ENCODE peak calls at places on chromosomes 3 and 15, in six cellular contexts. T, Q, J, K, S and P are unnamed samples.

GRCh38 chr15:68113273-68113672 is 59.2 kb downstream of the PIAS1 start:
- DNase-seq in T (peak), Q (no peak), J (peak), K (no peak), S (no peak), P (no peak)

GRCh38 chr15:39432935-39433334 is 147.9 kb upstream of the THBS1 start:
- DNase-seq in T (no peak), Q (no peak), J (no peak), K (no peak), S (no peak), P (no peak)

GRCh38 chr3:136473716-136474326 is 223.7 kb downstream of the PCCB start:
- DNase-seq in T (no peak), Q (no peak), J (no peak), K (no peak), S (no peak), P (no peak)

GRCh38 chr3:159884661-159885402 is 103.8 kb upstream of the IL12A start:
- DNase-seq in T (peak), Q (no peak), J (peak), K (no peak), S (peak), P (no peak)

GRCh38 chr3:183259087-183259486 is 6.0 kb downstream of the B3GNT5 start:
- DNase-seq in T (no peak), Q (no peak), J (no peak), K (no peak), S (no peak), P (no peak)

GRCh38 chr3:108219336-108219735 is 2.9 kb downstream of the IFT57 start:
- DNase-seq in T (no peak), Q (no peak), J (no peak), K (no peak), S (no peak), P (no peak)

GRCh38 chr3:125461896-125462295 is 58.1 kb downstream of the SNX4 start:
- DNase-seq in T (no peak), Q (no peak), J (no peak), K (no peak), S (no peak), P (no peak)

GRCh38 chr15:57806003-57806402 is 99.5 kb downstream of the POLR2M start:
- DNase-seq in T (peak), Q (no peak), J (no peak), K (no peak), S (no peak), P (no peak)

GRCh38 chr3:29186131-29186599 is 94.7 kb upstream of the RBMS3 start:
- DNase-seq in T (no peak), Q (no peak), J (no peak), K (no peak), S (no peak), P (no peak)

GRCh38 chr3:60017631-60018030 is 967.8 kb upstream of the CFAP20DC start:
- DNase-seq in T (no peak), Q (no peak), J (no peak), K (peak), S (no peak), P (no peak)

GRCh38 chr3:9793161-9793781 is 389 bp downstream of the ARPC4 start:
- DNase-seq in T (peak), Q (no peak), J (peak), K (no peak), S (peak), P (peak)
- TF ChIP-seq GABPA in T (no peak), Q (no peak), J (no peak), K (no peak), S (peak), P (peak)

GRCh38 chr15:31226011-31226410 is 100.6 kb upstream of the KLF13 start:
- DNase-seq in T (no peak), Q (no peak), J (no peak), K (no peak), S (no peak), P (no peak)

GRCh38 chr15:31222769-31223345 is 103.8 kb upstream of the KLF13 start:
- DNase-seq in T (no peak), Q (no peak), J (no peak), K (no peak), S (no peak), P (peak)

GRCh38 chr15:31223478-31224350 is 102.9 kb upstream of the KLF13 start:
- DNase-seq in T (no peak), Q (no peak), J (no peak), K (no peak), S (no peak), P (no peak)

GRCh38 chr15:31225356-31225955 is 101.2 kb upstream of the KLF13 start:
- DNase-seq in T (no peak), Q (no peak), J (no peak), K (no peak), S (no peak), P (no peak)

DNA sequence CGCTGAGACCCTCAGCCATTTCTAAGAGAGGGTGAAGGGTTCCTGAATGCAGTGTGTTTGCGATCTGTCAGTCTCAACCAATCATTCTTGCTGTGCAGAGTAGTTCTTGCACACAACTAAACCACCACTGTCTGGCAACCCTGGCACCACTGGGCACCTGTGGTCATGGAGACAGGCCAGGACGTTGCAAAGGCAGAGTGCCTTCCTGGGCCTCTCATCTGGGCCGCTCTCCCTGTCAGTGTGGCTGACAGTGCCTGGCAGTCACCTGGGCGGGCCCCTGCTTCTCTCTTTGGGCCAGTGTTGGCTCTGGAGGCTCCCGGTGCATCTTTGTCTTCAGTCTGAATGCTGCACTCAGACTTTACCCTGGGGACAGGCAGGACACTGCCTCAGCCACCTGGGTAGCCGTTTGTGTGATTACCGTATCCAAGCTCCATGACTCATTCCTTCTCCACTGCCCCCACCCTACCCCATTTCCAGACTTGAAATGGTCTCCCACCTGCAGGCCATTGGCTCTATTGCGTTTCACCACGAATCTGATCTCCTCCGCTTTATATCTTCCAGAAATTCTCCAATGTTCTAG is 104.6 kb upstream of the KLF13 start:
- DNase-seq in T (no peak), Q (no peak), J (no peak), K (no peak), S (no peak), P (no peak)
- H3K27ac ChIP-seq in T (no peak), Q (no peak), J (no peak), K (no peak), S (no peak), P (peak)

GRCh38 chr15:88727439-88727838 is 75.8 kb upstream of the ACAN start:
- DNase-seq in T (no peak), Q (no peak), J (no peak), K (no peak), S (no peak), P (no peak)
- TF ChIP-seq GABPA in T (no peak), Q (no peak), J (no peak), K (no peak), S (no peak), P (no peak)

GRCh38 chr3:191238321-191238817 is 39.3 kb downstream of the OSTN start:
- DNase-seq in T (no peak), Q (no peak), J (peak), K (no peak), S (no peak), P (no peak)
- H3K27ac ChIP-seq in T (peak), Q (no peak), J (no peak), K (no peak), S (no peak), P (no peak)

DNA sequence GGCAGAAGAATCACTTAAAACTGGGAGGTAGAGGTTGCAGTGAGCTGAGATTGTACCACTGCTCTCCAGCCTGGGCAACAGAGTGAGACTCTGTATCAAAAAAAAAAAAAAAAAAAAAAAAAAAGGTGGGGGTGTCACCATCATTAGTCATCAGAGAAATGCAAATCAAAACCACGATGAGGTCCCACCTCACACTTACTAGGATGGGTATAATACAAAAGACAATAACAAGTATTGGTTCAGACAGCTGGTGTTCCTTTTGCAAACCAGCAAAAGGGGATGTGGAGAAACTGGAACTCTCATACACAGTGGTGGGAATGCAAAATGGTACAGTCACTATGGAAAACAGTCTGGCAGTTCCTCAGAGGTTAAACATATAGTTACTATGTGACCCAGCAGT is 78.7 kb upstream of the TSC22D2 start:
- DNase-seq in T (no peak), Q (no peak), J (no peak), K (peak), S (no peak), P (no peak)
- TF ChIP-seq GABPA in T (no peak), Q (no peak), J (no peak), K (no peak), S (no peak), P (no peak)